ENCODE peak calls at places on chromosomes 16 and 17, in six cellular contexts. C is esophagus muscularis mucosa, A is H1, O is stomach, G is spleen, D is GM12878. M is an unnamed sample.

GRCh38 chr17:82981141-82981540 is 98.3 kb upstream of the METRNL start:
- DNase-seq in A (no peak), O (no peak), C (peak), D (no peak), G (no peak), M (peak)

GRCh38 chr17:68460096-68460495 is 2.8 kb upstream of the WIPI1 start:
- DNase-seq in O (no peak), D (no peak), A (no peak), C (no peak), G (no peak), M (no peak)

GRCh38 chr16:63363738-63364137 is 1327.5 kb upstream of the CDH8 start:
- DNase-seq in C (no peak), O (no peak), D (no peak), G (no peak), A (no peak), M (no peak)

GRCh38 chr17:57295526-57296023 is 39.3 kb downstream of the MSI2 start:
- DNase-seq in A (no peak), D (no peak), G (no peak), O (no peak), C (no peak), M (no peak)

GRCh38 chr17:50396261-50397110 is 837 bp downstream of the LRRC59 start:
- DNase-seq in G (no peak), C (no peak), D (no peak), O (peak), A (no peak), M (peak)

GRCh38 chr17:7850118-7850504 is 4.8 kb upstream of the TMEM88 start:
- DNase-seq in O (no peak), D (no peak), C (no peak), A (no peak), G (no peak), M (no peak)

GRCh38 chr16:58098207-58099096 is 30.7 kb downstream of the CFAP20 start:
- DNase-seq in C (no peak), D (no peak), O (no peak), A (no peak), G (no peak), M (no peak)

GRCh38 chr16:65117701-65118448 is 4.0 kb downstream of the CDH11 start:
- DNase-seq in C (peak), G (no peak), A (no peak), O (peak), D (peak), M (peak)

GRCh38 chr17:6365187-6365943 is 69.6 kb downstream of the AIPL1 start:
- DNase-seq in G (no peak), O (no peak), C (peak), A (no peak), D (no peak), M (no peak)

GRCh38 chr17:31674305-31674704 is 184.7 kb downstream of the COPRS start:
- DNase-seq in C (no peak), A (no peak), G (no peak), D (no peak), O (no peak), M (no peak)

GRCh38 chr17:68288375-68288774 is 2.6 kb downstream of the SLC16A6 start:
- DNase-seq in A (no peak), C (no peak), O (no peak), D (peak), G (no peak), M (no peak)

GRCh38 chr17:45284176-45285140 is 22.6 kb upstream of the SPATA32 start:
- DNase-seq in C (no peak), G (no peak), O (peak), A (no peak), D (no peak), M (peak)

GRCh38 chr17:64657610-64658125 is 4.4 kb downstream of the SMURF2 start:
- DNase-seq in D (no peak), O (no peak), G (no peak), C (no peak), A (no peak), M (no peak)

GRCh38 chr16:88387941-88388627 is 5.3 kb downstream of the ZNF469 start:
- DNase-seq in C (no peak), O (peak), D (no peak), A (no peak), G (no peak), M (peak)

GRCh38 chr16:46730126-46730525 is 18.0 kb downstream of the MYLK3 start:
- DNase-seq in C (no peak), D (no peak), O (no peak), A (no peak), G (peak), M (no peak)

GRCh38 chr16:85232369-85233142 is 120.3 kb upstream of the CIBAR2 start:
- DNase-seq in G (no peak), A (no peak), C (no peak), D (no peak), O (no peak), M (no peak)

GRCh38 chr16:67562526-67562917 is at the start of gene CTCF:
- DNase-seq in G (peak), O (peak), A (no peak), D (no peak), C (no peak), M (no peak)

GRCh38 chr17:4573682-4574081 is 10.6 kb upstream of the SMTNL2 start:
- DNase-seq in O (no peak), G (peak), D (no peak), C (no peak), A (no peak), M (peak)

GRCh38 chr17:382644-383533 is 30.3 kb upstream of the RPH3AL start:
- DNase-seq in D (no peak), O (no peak), A (no peak), C (no peak), G (peak), M (no peak)

GRCh38 chr17:72696156-72696555 is 396.3 kb downstream of the SLC39A11 start:
- DNase-seq in A (no peak), D (no peak), G (no peak), C (no peak), O (no peak), M (no peak)

GRCh38 chr17:56948491-56948890 is 12.4 kb downstream of the COIL start:
- DNase-seq in G (no peak), D (no peak), A (no peak), C (no peak), O (no peak), M (no peak)

GRCh38 chr17:16464641-16465312 is 27.2 kb downstream of the LRRC75A start:
- DNase-seq in A (no peak), O (no peak), G (no peak), C (no peak), D (no peak), M (no peak)

GRCh38 chr17:49588726-49589555 is 13.3 kb downstream of the NXPH3 start:
- DNase-seq in A (no peak), D (no peak), G (no peak), C (peak), O (no peak), M (peak)

GRCh38 chr16:83244057-83244456 is 563.7 kb upstream of the HSBP1 start:
- DNase-seq in O (no peak), C (no peak), A (no peak), D (no peak), G (no peak), M (no peak)

GRCh38 chr17:34464812-34465211 is 101.8 kb upstream of the CCL1 start:
- DNase-seq in C (no peak), G (no peak), O (no peak), A (no peak), D (no peak), M (no peak)

DNA sequence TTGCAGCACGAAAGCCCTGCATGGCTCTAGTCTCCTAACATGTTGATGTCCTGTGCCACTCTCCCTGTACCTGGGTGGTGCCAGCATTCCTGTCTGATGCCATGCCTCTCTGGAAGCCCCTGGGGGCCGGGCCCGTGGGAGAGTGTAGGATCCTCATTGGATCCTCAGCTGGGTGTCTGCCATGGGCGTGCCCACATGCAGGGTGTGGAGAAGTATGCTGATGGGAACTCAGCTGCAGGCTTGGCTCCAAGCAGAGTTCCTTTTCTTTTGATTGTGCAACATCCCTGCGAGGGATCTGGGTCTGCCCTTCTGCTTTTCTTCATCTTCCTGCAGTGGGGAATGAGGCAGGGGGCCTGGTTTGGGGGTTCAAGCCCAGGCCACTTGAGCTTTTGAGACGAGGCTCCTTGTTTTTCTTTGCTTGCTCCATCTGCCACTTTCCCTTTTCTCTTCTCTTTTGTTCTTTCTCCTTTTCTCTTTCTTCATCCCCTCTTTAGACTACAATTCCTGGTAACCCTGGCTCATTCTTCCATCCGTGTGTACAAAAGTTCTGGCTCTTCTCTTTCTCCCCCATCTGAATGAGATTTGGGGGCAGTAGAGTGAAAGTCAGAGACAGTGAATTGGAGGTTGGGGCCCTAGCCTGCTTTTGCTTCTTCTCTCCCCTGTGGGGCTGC is 32.9 kb downstream of the KSR1 start:
- DNase-seq in O (peak), A (no peak), C (peak), G (peak), D (no peak), M (no peak)
- TF ChIP-seq POLR2AphosphoS5 in O (peak), A (no peak), C (peak), G (peak), D (no peak), M (no peak)

GRCh38 chr16:2767891-2768290 is 9.2 kb downstream of the ELOB start:
- DNase-seq in D (no peak), C (no peak), G (peak), A (no peak), O (no peak), M (no peak)
- TF ChIP-seq POLR2A in D (peak), C (no peak), G (no peak), A (no peak), O (no peak), M (no peak)

DNA sequence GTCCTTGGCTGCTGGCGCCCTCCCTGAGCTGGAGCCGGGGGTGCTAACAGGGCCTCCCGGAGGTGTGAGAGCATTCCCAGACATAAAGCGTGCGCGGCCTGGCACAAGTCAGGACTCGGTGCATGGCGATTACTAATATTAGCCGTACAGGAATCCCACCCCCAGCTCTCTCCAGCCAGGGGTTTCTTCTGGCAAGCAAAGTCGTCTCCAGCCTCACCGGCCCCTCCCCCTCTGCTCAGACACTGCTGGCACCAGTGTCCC is 5.0 kb downstream of the CASKIN1 start:
- DNase-seq in D (no peak), A (no peak), C (no peak), G (no peak), O (no peak), M (no peak)
- TF ChIP-seq POLR2AphosphoS5 in D (no peak), A (no peak), C (no peak), G (no peak), O (no peak), M (no peak)

GRCh38 chr17:81803728-81804558 is at the start of gene GCGR:
- DNase-seq in D (no peak), C (no peak), A (no peak), O (no peak), G (no peak), M (no peak)
- TF ChIP-seq POLR2A in D (no peak), C (no peak), A (no peak), O (no peak), G (no peak), M (no peak)

GRCh38 chr17:39726617-39727016 is 3.7 kb downstream of the MIEN1 start:
- DNase-seq in O (no peak), C (no peak), G (no peak), A (no peak), D (no peak), M (no peak)
- TF ChIP-seq POLR2AphosphoS5 in O (no peak), C (peak), G (no peak), A (no peak), D (no peak), M (no peak)

GRCh38 chr16:48052731-48053130 is 103.1 kb downstream of the ABCC12 start:
- DNase-seq in A (no peak), O (no peak), C (no peak), G (no peak), D (no peak), M (no peak)
- TF ChIP-seq POLR2A in A (no peak), O (no peak), C (no peak), G (no peak), D (no peak), M (no peak)

DNA sequence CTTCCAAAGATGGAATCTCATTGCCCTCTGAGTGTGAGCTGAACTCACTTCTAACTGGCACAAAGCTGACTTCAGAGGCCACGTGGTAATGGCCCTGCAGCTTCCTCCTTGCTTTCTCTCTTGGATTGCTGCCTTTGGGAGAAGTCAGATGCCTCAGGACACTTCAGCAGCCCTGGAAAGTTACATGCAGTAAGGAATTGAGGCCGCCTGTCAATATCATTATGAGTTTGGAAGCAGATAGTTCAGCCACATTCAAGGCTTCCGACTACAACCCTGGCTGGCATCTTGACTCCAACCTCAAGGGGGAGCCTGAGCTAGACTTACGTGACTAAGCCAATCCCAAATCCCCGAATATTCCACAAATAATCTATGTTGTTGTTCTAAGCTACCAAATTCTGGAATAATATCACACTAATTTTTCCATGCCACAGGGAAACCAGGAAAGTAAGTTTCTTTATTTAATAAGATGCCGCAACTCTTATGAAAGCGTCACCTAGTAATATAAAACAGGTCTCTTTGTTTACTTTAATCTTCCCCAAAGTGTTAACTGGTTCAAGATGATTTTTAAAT is 13.6 kb downstream of the CEP20 start:
- DNase-seq in A (no peak), C (no peak), O (peak), D (no peak), G (no peak), M (no peak)
- TF ChIP-seq POLR2AphosphoS5 in A (no peak), C (peak), O (no peak), D (no peak), G (peak), M (no peak)

GRCh38 chr16:1117169-1117900 is 21.3 kb upstream of the C1QTNF8 start:
- DNase-seq in O (no peak), C (no peak), D (no peak), G (no peak), A (no peak), M (no peak)
- TF ChIP-seq POLR2A in O (no peak), C (no peak), D (no peak), G (no peak), A (no peak), M (no peak)

DNA sequence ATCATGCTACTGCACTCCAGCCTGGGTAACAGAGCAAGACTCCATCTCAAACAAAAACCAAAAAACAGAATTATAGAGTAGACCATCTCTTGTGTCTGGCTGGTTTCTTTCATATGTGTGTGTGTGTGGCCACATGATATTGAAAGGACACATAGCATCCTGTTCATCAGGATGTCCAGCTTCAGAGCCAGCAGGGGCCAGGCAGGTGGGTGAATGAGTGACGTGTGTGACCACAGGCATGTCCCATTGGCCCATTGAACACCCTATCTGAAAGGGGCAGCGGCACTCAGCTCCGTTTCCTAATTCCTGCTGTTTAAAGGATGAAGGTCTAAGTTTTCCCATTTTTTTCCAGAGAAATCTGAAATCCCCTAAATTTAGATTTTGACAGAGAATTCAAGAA is 174.2 kb downstream of the PRKCB start:
- DNase-seq in A (no peak), G (no peak), D (peak), O (no peak), C (no peak), M (no peak)
- TF ChIP-seq POLR2AphosphoS5 in A (no peak), G (no peak), D (no peak), O (no peak), C (no peak), M (no peak)

GRCh38 chr17:40067710-40068109 is 4.9 kb downstream of the THRA start:
- DNase-seq in A (no peak), O (no peak), G (no peak), D (no peak), C (no peak), M (no peak)

GRCh38 chr17:40068129-40068581 is 5.4 kb downstream of the THRA start:
- DNase-seq in D (no peak), A (no peak), G (no peak), C (no peak), O (no peak), M (no peak)

GRCh38 chr17:40069751-40070643 is 7.2 kb downstream of the THRA start:
- DNase-seq in C (no peak), G (no peak), A (no peak), D (no peak), O (peak), M (no peak)

GRCh38 chr17:40068584-40068916 is 5.8 kb downstream of the THRA start:
- DNase-seq in O (no peak), A (no peak), G (no peak), D (no peak), C (no peak), M (no peak)

GRCh38 chr17:40068917-40069750 is 6.4 kb downstream of the THRA start:
- DNase-seq in A (no peak), D (peak), G (peak), C (peak), O (peak), M (peak)
- TF ChIP-seq POLR2A in A (no peak), D (no peak), G (no peak), C (no peak), O (no peak), M (no peak)

M was measured in breast epithelium.